ENCODE peak calls at places on chromosomes 4 and X, in four cellular contexts. J is A549, Y is GM12878, I is upper lobe of left lung. Q is an unnamed sample.

GRCh38 chrX:22159071-22159470 is 113.6 kb upstream of the CBLL2 start:
- ATAC-seq in J (no peak), Y (no peak), I (no peak), Q (no peak)

GRCh38 chrX:11210397-11210796 is 82.8 kb upstream of the AMELX start:
- ATAC-seq in I (no peak), J (no peak), Y (no peak), Q (no peak)

GRCh38 chr4:90951037-90951436 is 823.8 kb downstream of the CCSER1 start:
- ATAC-seq in Y (no peak), J (peak), I (no peak), Q (no peak)

GRCh38 chrX:16023790-16024734 is 99.3 kb upstream of the GRPR start:
- ATAC-seq in I (no peak), J (peak), Y (peak), Q (no peak)

GRCh38 chr4:6719611-6720179 is 3.7 kb downstream of the BLOC1S4 start:
- ATAC-seq in I (no peak), J (no peak), Y (no peak), Q (no peak)

GRCh38 chr4:156169011-156169410 is 215.3 kb upstream of the CTSO start:
- ATAC-seq in Y (peak), J (peak), I (peak), Q (peak)

GRCh38 chrX:1493877-1494510 is 41.3 kb upstream of the ASMTL start:
- ATAC-seq in I (peak), J (peak), Y (peak), Q (no peak)

GRCh38 chr4:186037692-186038658 is 31.0 kb upstream of the TLR3 start:
- ATAC-seq in I (peak), J (peak), Y (peak), Q (peak)

GRCh38 chrX:1582686-1583437 is 8.5 kb upstream of the AKAP17A start:
- ATAC-seq in Y (peak), I (no peak), J (peak), Q (no peak)

GRCh38 chr4:151573945-151574344 is 165.0 kb downstream of the FHIP1A start:
- ATAC-seq in I (no peak), J (no peak), Y (no peak), Q (no peak)

GRCh38 chr4:152666946-152667345 is 12.9 kb downstream of the TMEM154 start:
- ATAC-seq in J (no peak), Y (no peak), I (no peak), Q (no peak)

GRCh38 chrX:24996096-24996709 is 19.6 kb downstream of the ARX start:
- ATAC-seq in Y (no peak), J (no peak), I (no peak), Q (no peak)

GRCh38 chr4:89288430-89288829 is 19.2 kb downstream of the GPRIN3 start:
- ATAC-seq in Y (no peak), J (no peak), I (no peak), Q (no peak)

GRCh38 chr4:159273126-159273438 is 170.2 kb downstream of the RAPGEF2 start:
- ATAC-seq in J (no peak), Y (no peak), I (no peak), Q (no peak)

GRCh38 chr4:7664106-7664505 is 229.4 kb upstream of the PSAPL1 start:
- ATAC-seq in J (no peak), I (no peak), Y (no peak), Q (no peak)

GRCh38 chr4:148200960-148201359 is 241.3 kb downstream of the NR3C2 start:
- ATAC-seq in I (peak), J (no peak), Y (no peak), Q (no peak)

GRCh38 chr4:15117270-15117946 is 115.1 kb downstream of the CPEB2 start:
- ATAC-seq in J (no peak), Y (peak), I (no peak), Q (no peak)

GRCh38 chr4:179867300-179867878 is 2375.8 kb upstream of the TENM3 start:
- ATAC-seq in Y (peak), J (peak), I (peak), Q (no peak)

GRCh38 chr4:41921476-41921875 is 13.8 kb upstream of the TMEM33 start:
- ATAC-seq in I (no peak), J (no peak), Y (no peak), Q (no peak)

GRCh38 chr4:101910786-101911373 is 120.3 kb downstream of the BANK1 start:
- ATAC-seq in Y (no peak), J (no peak), I (no peak), Q (no peak)

GRCh38 chr4:148510211-148510610 is 68.0 kb upstream of the NR3C2 start:
- ATAC-seq in Y (no peak), I (no peak), J (no peak), Q (no peak)

GRCh38 chr4:24979554-24979953 is 51.2 kb downstream of the LGI2 start:
- ATAC-seq in Y (no peak), I (peak), J (no peak), Q (peak)
- H3K27ac ChIP-seq in Y (no peak), I (peak), J (no peak), Q (peak)

GRCh38 chrX:78769356-78769755 is 21.8 kb downstream of the LPAR4 start:
- ATAC-seq in I (no peak), J (no peak), Y (no peak), Q (no peak)
- TF ChIP-seq CTCF in I (no peak), J (no peak), Y (no peak), Q (no peak)

GRCh38 chr4:2843909-2844584 is 403 bp downstream of the ADD1 start:
- ATAC-seq in I (no peak), Y (peak), J (no peak), Q (peak)
- TF ChIP-seq POLR2A in I (no peak), Y (peak), J (no peak), Q (no peak)

DNA sequence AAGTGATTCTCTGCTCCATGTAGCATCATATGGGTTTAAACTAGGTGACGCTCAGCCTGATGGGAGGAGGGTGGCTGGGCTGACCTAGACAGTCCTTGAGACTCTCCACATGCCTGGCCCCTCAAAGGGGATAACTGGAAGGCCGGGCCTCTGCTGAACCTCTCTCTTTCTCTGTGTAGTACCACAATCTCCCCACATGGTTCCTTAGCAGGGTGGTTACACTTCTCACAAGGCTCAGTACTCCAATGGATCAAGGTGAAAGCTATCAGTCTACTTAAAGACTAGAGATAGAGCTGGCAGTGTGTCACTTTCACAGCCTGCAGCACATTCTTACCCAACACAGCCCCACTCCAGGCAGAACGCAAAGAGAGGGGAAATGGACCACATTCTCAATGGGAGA is 80.4 kb downstream of the LDB2 start:
- ATAC-seq in Y (no peak), J (no peak), I (no peak), Q (no peak)
- H3K27ac ChIP-seq in Y (no peak), J (no peak), I (no peak), Q (no peak)

GRCh38 chr4:139768913-139769312 is 103.3 kb downstream of the MGST2 start:
- ATAC-seq in J (peak), I (no peak), Y (no peak), Q (no peak)
- TF ChIP-seq CTCF in J (no peak), I (no peak), Y (no peak), Q (no peak)

GRCh38 chr4:108650212-108651067 is at the start of gene OSTC:
- ATAC-seq in I (peak), J (peak), Y (peak), Q (peak)
- TF ChIP-seq POLR2A in I (no peak), J (peak), Y (peak), Q (peak)

DNA sequence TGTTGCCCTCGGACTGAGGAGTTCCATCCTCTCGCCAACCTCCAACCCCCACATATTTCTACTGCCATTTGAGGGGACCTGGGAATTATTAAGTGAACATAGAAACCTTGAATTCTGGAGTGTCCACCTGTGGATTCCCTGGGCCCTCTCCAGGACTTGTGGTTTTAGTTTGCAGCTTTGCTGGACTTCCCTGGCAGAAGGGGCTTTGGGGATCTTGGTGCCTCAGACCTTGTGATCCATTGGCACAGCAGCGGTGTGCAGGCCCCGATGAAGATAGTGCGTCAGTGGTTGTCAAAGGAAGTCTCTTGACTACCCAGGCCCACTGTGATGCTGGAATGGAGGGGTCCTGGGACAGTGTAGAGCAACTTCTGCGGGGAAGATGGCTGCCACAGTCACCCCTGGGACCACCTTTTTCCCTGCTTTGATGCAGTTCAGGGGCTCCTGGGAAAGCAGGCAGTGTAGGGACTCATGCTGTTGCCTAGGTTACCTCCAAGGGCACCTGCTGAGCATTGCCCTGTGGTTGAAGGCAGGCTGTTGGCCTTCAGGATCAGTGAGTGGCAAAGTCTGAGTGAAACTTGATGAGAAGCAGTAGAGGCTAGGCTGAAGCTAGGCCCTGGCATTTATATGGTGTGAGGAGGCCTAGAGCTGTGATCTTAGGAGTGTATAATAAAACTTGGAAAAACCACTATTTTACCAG is 2.1 kb downstream of the SLC16A2 start:
- ATAC-seq in Y (no peak), I (no peak), J (no peak), Q (no peak)
- H3K27ac ChIP-seq in Y (no peak), I (no peak), J (peak), Q (peak)

DNA sequence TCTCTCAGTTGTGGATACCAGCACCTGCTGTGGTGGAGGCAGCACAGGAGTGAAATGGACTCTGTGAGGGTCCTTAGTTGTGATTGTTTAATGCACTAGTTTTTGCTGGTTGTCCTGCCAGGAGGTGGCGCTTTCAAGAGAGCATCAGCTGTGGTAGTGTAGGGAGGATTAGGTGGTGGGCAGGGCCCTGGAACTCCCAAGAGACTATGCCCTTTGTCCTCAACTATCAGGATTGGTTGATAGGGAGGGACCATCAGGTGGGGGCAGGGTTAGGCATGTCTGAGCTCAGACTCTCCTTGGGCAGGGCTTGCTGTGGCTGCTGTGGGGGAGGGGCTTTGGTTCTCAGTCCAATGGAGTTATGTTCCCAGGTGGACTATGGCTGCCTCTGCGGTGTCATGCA is 121.9 kb downstream of the RRAGB start:
- ATAC-seq in I (no peak), Y (peak), J (no peak), Q (no peak)
- TF ChIP-seq CTCF in I (no peak), Y (no peak), J (no peak), Q (no peak)

GRCh38 chr4:121711263-121712000 is 14.7 kb upstream of the ANXA5 start:
- ATAC-seq in Y (peak), J (peak), I (peak), Q (peak)
- TF ChIP-seq POLR2A in Y (no peak), J (peak), I (no peak), Q (peak)

DNA sequence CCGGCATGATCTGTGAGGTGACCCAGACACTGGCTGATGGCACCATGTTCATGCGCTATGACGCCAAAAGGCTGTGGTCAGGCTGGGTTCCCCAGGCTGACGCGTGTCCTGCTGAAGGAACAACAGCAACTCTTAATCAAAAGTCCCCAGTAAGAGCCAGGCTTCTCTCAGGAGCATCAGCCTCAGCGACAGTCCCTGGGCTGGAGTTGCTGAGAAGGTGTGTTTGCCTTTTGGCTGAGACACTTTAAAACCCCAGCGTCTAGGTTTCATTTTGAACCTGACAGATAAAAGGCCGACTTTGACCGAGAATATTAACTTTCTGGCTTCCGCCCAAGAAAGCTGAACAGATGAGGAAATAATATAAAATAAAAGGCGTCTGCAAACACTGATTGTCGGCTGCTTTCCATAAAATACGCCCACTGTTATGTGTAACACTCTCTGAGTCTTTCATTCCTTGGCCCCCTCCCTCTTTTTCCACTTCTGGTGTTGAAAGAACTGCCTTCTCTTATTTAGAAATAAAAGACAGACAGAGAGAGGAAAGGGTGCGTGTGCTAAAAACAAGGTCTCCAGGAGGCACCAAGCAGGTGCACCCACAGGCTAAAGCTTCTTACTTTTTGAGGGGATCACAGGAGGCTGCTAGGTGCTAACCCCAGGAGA is 373.6 kb downstream of the MID1IP1 start:
- ATAC-seq in I (no peak), Y (peak), J (no peak), Q (peak)
- H3K27ac ChIP-seq in I (no peak), Y (no peak), J (no peak), Q (no peak)

Q was measured in gastroesophageal sphincter.